ENCODE peak calls at places on chromosome X, in nine cellular contexts. R is NAMALWA; P is uterus; A is substantia nigra; I is nephron progenitor cell; O is amygdala; Q is GM23248; F is stimulated activated CD4-positive, alpha-beta T cell treated with anti-CD3 and anti-CD28 coated beads, Interleukin-2, amount 100 ng/mL, for 48 hours; Y is T-helper 9 cell. G is an unnamed sample.

GRCh38 chrX:44042124-44042523 is 68.9 kb upstream of the NDP start:
- DNase-seq in R (no peak), P (no peak), A (no peak), I (no peak), O (no peak), Q (no peak), F (no peak), Y (no peak), G (no peak)

GRCh38 chrX:113929004-113929403 is 654.9 kb upstream of the HTR2C start:
- DNase-seq in R (peak), P (no peak), A (no peak), I (peak), O (no peak), Q (peak), F (no peak), Y (no peak), G (no peak)

GRCh38 chrX:39504850-39505259 is 592.9 kb downstream of the BCOR start:
- DNase-seq in R (no peak), P (no peak), A (no peak), I (peak), O (no peak), Q (no peak), F (no peak), Y (no peak), G (no peak)

GRCh38 chrX:29113221-29113620 is 526.0 kb downstream of the IL1RAPL1 start:
- DNase-seq in R (no peak), P (no peak), A (no peak), I (no peak), O (no peak), Q (no peak), F (no peak), Y (no peak), G (no peak)

GRCh38 chrX:107628662-107629532 is 587 bp downstream of the PRPS1 start:
- DNase-seq in R (peak), P (peak), A (peak), I (peak), O (no peak), Q (peak), F (peak), Y (peak), G (no peak)

GRCh38 chrX:21961142-21961541 is 20.6 kb downstream of the SMS start:
- DNase-seq in R (no peak), P (no peak), A (no peak), I (no peak), O (no peak), Q (peak), F (no peak), Y (no peak), G (no peak)

GRCh38 chrX:129360175-129360574 is 163.1 kb downstream of the SMARCA1 start:
- DNase-seq in R (peak), P (peak), A (no peak), I (peak), O (no peak), Q (peak), F (peak), Y (peak), G (peak)

GRCh38 chrX:154429708-154430107 is 1.2 kb downstream of the ATP6AP1 start:
- DNase-seq in R (no peak), P (no peak), A (no peak), I (no peak), O (no peak), Q (no peak), F (no peak), Y (no peak), G (no peak)

GRCh38 chrX:123084797-123085196 is 99.3 kb upstream of the GRIA3 start:
- DNase-seq in R (no peak), P (no peak), A (no peak), I (no peak), O (no peak), Q (peak), F (no peak), Y (no peak), G (no peak)

GRCh38 chrX:63713510-63713909 is 71.5 kb downstream of the ARHGEF9 start:
- DNase-seq in R (no peak), P (no peak), A (no peak), I (no peak), O (no peak), Q (peak), F (no peak), Y (no peak), G (no peak)

GRCh38 chrX:10047133-10047532 is 80.0 kb downstream of the CLDN34 start:
- DNase-seq in R (no peak), P (no peak), A (no peak), I (no peak), O (no peak), Q (no peak), F (no peak), Y (no peak), G (no peak)

GRCh38 chrX:3638280-3638873 is 75.1 kb downstream of the PRKX start:
- DNase-seq in R (peak), P (no peak), A (no peak), I (peak), O (no peak), Q (peak), F (peak), Y (peak), G (no peak)

GRCh38 chrX:48896611-48897011 is 957 bp downstream of the TIMM17B start:
- DNase-seq in R (no peak), P (no peak), A (no peak), I (no peak), O (no peak), Q (peak), F (no peak), Y (no peak), G (no peak)

GRCh38 chrX:65127804-65128203 is 151.6 kb upstream of the ZC4H2 start:
- DNase-seq in R (no peak), P (no peak), A (no peak), I (no peak), O (no peak), Q (peak), F (no peak), Y (no peak), G (no peak)

G was measured in mucosa of descending colon.